ENCODE peak calls at places on chromosomes 2 and 18, in four cellular contexts. F is posterior cingulate gyrus, R is activated T-cell treated with anti-CD3 and anti-CD28 coated beads for 1 hour, L is renal cortical epithelial cell. Y is an unnamed sample.

GRCh38 chr2:212227755-212228154 is 310.8 kb downstream of the ERBB4 start:
- DNase-seq in F (no peak), R (no peak), L (peak), Y (peak)

GRCh38 chr2:195648780-195649179 is 8.2 kb upstream of the SLC39A10 start:
- DNase-seq in F (no peak), R (no peak), L (peak), Y (no peak)

GRCh38 chr2:100105678-100106054 is 36.7 kb downstream of the AFF3 start:
- DNase-seq in F (no peak), R (no peak), L (no peak), Y (no peak)

GRCh38 chr18:65942854-65943253 is 192.0 kb downstream of the CDH7 start:
- DNase-seq in F (no peak), R (no peak), L (no peak), Y (no peak)

GRCh38 chr2:195891081-195891480 is 177.6 kb downstream of the DNAH7 start:
- DNase-seq in F (no peak), R (no peak), L (no peak), Y (no peak)

GRCh38 chr2:109129356-109129920 is 433 bp downstream of the SH3RF3 start:
- DNase-seq in F (no peak), R (peak), L (no peak), Y (peak)

GRCh38 chr2:55014962-55015939 is 35.0 kb downstream of the RTN4 start:
- DNase-seq in F (peak), R (peak), L (peak), Y (peak)

GRCh38 chr2:179650420-179650819 is 211.0 kb downstream of the ZNF385B start:
- DNase-seq in F (no peak), R (no peak), L (no peak), Y (no peak)

GRCh38 chr18:58315041-58315440 is 271.0 kb downstream of the NEDD4L start:
- DNase-seq in F (no peak), R (no peak), L (peak), Y (no peak)